ENCODE peak calls at places on chromosomes 2 and 18, in five cellular contexts. C, V, Q, N and W are unnamed samples.
A peak's percentile ranks its signal among the peaks of the same experiment; 100 is the strongest.

GRCh38 chr2:58308435-58308834 is 67.3 kb upstream of the FANCL start:
- DNase-seq in C (no peak), V (no peak), Q (no peak), N (no peak), W (no peak)

GRCh38 chr2:98936133-98936916 is at the start of gene CRACDL:
- DNase-seq in N (no peak), V (no peak), C (peak; percentile 34), Q (no peak), W (peak; percentile 31)

GRCh38 chr2:83112863-83113262 is 1346.2 kb downstream of the SUCLG1 start:
- DNase-seq in C (no peak), N (no peak), V (no peak), Q (no peak), W (no peak)

GRCh38 chr18:46485675-46486200 is 171.3 kb downstream of the LOXHD1 start:
- DNase-seq in V (no peak), Q (no peak), N (no peak), C (no peak), W (no peak)

GRCh38 chr18:58098706-58099105 is 54.7 kb downstream of the NEDD4L start:
- DNase-seq in V (no peak), C (no peak), Q (no peak), N (no peak), W (no peak)

GRCh38 chr2:51994123-51994788 is 962.3 kb upstream of the NRXN1 start:
- DNase-seq in V (no peak), Q (no peak), C (no peak), N (no peak), W (no peak)

GRCh38 chr2:102063360-102063947 is 71.7 kb downstream of the IL1R2 start:
- DNase-seq in C (no peak), Q (peak; percentile 88), N (peak; percentile 94), V (peak; percentile 67), W (no peak)

GRCh38 chr2:180115675-180116074 is 108.6 kb upstream of the CWC22 start:
- DNase-seq in C (no peak), Q (no peak), N (no peak), V (no peak), W (no peak)

GRCh38 chr2:71253476-71253875 is 26.6 kb upstream of the PAIP2B start:
- DNase-seq in V (no peak), N (no peak), C (no peak), Q (no peak), W (no peak)

GRCh38 chr2:48114256-48114655 is 208.0 kb upstream of the FBXO11 start:
- DNase-seq in N (no peak), C (peak; percentile 65), V (no peak), Q (peak; percentile 29), W (peak; percentile 67)

GRCh38 chr2:98708396-98709186 is 22.3 kb downstream of the MGAT4A start:
- DNase-seq in N (no peak), C (no peak), V (no peak), Q (no peak), W (no peak)

GRCh38 chr18:9741821-9742541 is 33.9 kb downstream of the RAB31 start:
- DNase-seq in Q (peak; percentile 58), N (peak; percentile 83), C (no peak), V (no peak), W (no peak)

GRCh38 chr2:141618457-141618856 is 512.4 kb downstream of the LRP1B start:
- DNase-seq in V (no peak), Q (no peak), C (no peak), N (no peak), W (no peak)

GRCh38 chr2:180618570-180618969 is 361.8 kb upstream of the UBE2E3 start:
- DNase-seq in V (no peak), Q (no peak), C (no peak), N (no peak), W (no peak)

GRCh38 chr2:168685619-168686453 is 116.6 kb upstream of the NOSTRIN start:
- DNase-seq in Q (no peak), C (no peak), N (no peak), V (peak; percentile 72), W (no peak)

GRCh38 chr2:217837001-217837491 is 165.7 kb downstream of the TNS1 start:
- DNase-seq in C (no peak), Q (peak; percentile 87), V (no peak), N (peak; percentile 93), W (no peak)

GRCh38 chr18:75491361-75491760 is 63.9 kb upstream of the SMIM21 start:
- DNase-seq in Q (no peak), N (no peak), C (no peak), V (no peak), W (no peak)

GRCh38 chr18:44818148-44818547 is 137.5 kb downstream of the SETBP1 start:
- DNase-seq in V (no peak), C (no peak), Q (no peak), N (no peak), W (no peak)

GRCh38 chr18:31176531-31176930 is 13.9 kb upstream of the DSC1 start:
- DNase-seq in C (no peak), N (no peak), V (no peak), Q (no peak), W (no peak)

GRCh38 chr2:25063876-25064660 is 22.2 kb downstream of the EFR3B start:
- DNase-seq in Q (no peak), N (no peak), V (no peak), C (no peak), W (no peak)

GRCh38 chr18:77203071-77203470 is 46.6 kb upstream of the GALR1 start:
- DNase-seq in Q (no peak), N (no peak), V (no peak), C (no peak), W (no peak)

GRCh38 chr18:49728542-49728941 is 84.8 kb downstream of the ACAA2 start:
- DNase-seq in N (no peak), V (peak; percentile 22), C (peak; percentile 25), Q (peak; percentile 48), W (peak; percentile 49)

GRCh38 chr2:74576151-74576755 is 21.7 kb downstream of the DOK1 start:
- DNase-seq in C (no peak), N (no peak), Q (no peak), V (no peak), W (no peak)

GRCh38 chr2:148614332-148615049 is 30.1 kb upstream of the EPC2 start:
- DNase-seq in Q (no peak), V (peak; percentile 73), C (no peak), N (no peak), W (no peak)

GRCh38 chr2:12720181-12720580 is 3.4 kb downstream of the TRIB2 start:
- DNase-seq in C (no peak), N (no peak), V (no peak), Q (no peak), W (no peak)

GRCh38 chr2:222805591-222806304 is 55.1 kb upstream of the ACSL3 start:
- DNase-seq in V (no peak), N (no peak), C (no peak), Q (no peak), W (no peak)